ENCODE peak calls at places on chromosomes 12 and 14, in nine cellular contexts. W, B, R, N, T, E, A, Q and D are unnamed samples.

GRCh38 chr14:21454843-21455550 is 926 bp downstream of the CHD8 start:
- DNase-seq in T (no peak), N (no peak), W (no peak), Q (peak), A (peak), R (no peak), E (peak), B (no peak), D (peak)

GRCh38 chr12:102917026-102917787 is at the start of gene PAH:
- DNase-seq in T (no peak), R (peak), A (no peak), B (no peak), E (no peak), W (no peak), N (peak), Q (peak), D (no peak)

GRCh38 chr12:85923767-85924331 is 49.8 kb downstream of the NTS start:
- DNase-seq in W (no peak), T (peak), N (no peak), B (no peak), R (no peak), Q (peak), A (peak), E (peak), D (peak)

GRCh38 chr12:46661161-46661845 is 164.5 kb downstream of the SLC38A4 start:
- DNase-seq in B (no peak), E (peak), R (peak), W (no peak), T (peak), Q (peak), N (no peak), A (peak), D (peak)

GRCh38 chr14:71602524-71602923 is 329.7 kb upstream of the RGS6 start:
- DNase-seq in T (no peak), R (no peak), A (no peak), E (no peak), N (no peak), B (no peak), W (no peak), Q (no peak), D (no peak)

GRCh38 chr14:50070230-50070629 is 46.1 kb downstream of the VCPKMT start:
- DNase-seq in Q (no peak), E (no peak), T (no peak), R (no peak), A (no peak), B (no peak), W (no peak), N (no peak), D (no peak)

GRCh38 chr12:10705655-10706054 is 17.5 kb downstream of the YBX3 start:
- DNase-seq in W (no peak), E (peak), Q (no peak), B (no peak), A (peak), T (peak), N (no peak), R (no peak), D (no peak)

GRCh38 chr14:34678306-34678705 is 36.1 kb downstream of the CFL2 start:
- DNase-seq in B (no peak), T (peak), N (no peak), Q (no peak), R (no peak), A (peak), E (no peak), W (no peak), D (no peak)

GRCh38 chr12:2288001-2288400 is 235.2 kb downstream of the CACNA1C start:
- DNase-seq in W (no peak), Q (peak), B (no peak), R (no peak), N (no peak), A (peak), E (peak), T (no peak), D (no peak)

GRCh38 chr14:88989911-88990310 is 165.5 kb downstream of the TTC8 start:
- DNase-seq in R (no peak), B (no peak), N (no peak), W (no peak), E (no peak), A (no peak), T (no peak), Q (no peak), D (no peak)

GRCh38 chr12:132955094-132955932 is 793 bp downstream of the ZNF605 start:
- DNase-seq in T (peak), W (no peak), A (peak), Q (peak), R (peak), B (no peak), E (peak), N (peak), D (peak)

GRCh38 chr14:104542871-104543830 is 36.4 kb upstream of the C14orf180 start:
- DNase-seq in A (no peak), Q (no peak), W (peak), E (no peak), B (peak), T (no peak), R (peak), N (no peak), D (no peak)

GRCh38 chr12:86727151-86727550 is 471.0 kb upstream of the MGAT4C start:
- DNase-seq in E (peak), T (peak), Q (no peak), B (no peak), A (peak), N (no peak), R (no peak), W (no peak), D (no peak)

GRCh38 chr12:11204173-11204572 is 17.4 kb upstream of the TAS2R42 start:
- DNase-seq in N (no peak), Q (no peak), E (no peak), R (no peak), W (no peak), A (no peak), T (no peak), B (no peak), D (no peak)

GRCh38 chr12:45794422-45794821 is 64.9 kb downstream of the ARID2 start:
- DNase-seq in B (no peak), R (no peak), W (no peak), E (no peak), T (no peak), Q (no peak), A (no peak), N (no peak), D (no peak)

GRCh38 chr12:55972045-55972843 is 1.6 kb upstream of the RAB5B start:
- DNase-seq in R (no peak), B (no peak), W (no peak), N (no peak), T (peak), Q (peak), E (peak), A (peak), D (peak)

GRCh38 chr12:27970391-27970980 is 2.0 kb downstream of the PTHLH start:
- DNase-seq in E (peak), T (peak), Q (peak), W (peak), B (no peak), N (no peak), A (peak), R (no peak), D (peak)

GRCh38 chr12:52942914-52943207 is 6.1 kb upstream of the KRT18 start:
- DNase-seq in W (no peak), N (no peak), E (no peak), A (no peak), Q (no peak), B (no peak), T (no peak), R (no peak), D (no peak)

GRCh38 chr12:116048886-116049285 is 228.6 kb downstream of the MED13L start:
- DNase-seq in N (no peak), B (no peak), T (no peak), W (no peak), R (no peak), Q (no peak), E (no peak), A (peak), D (no peak)

GRCh38 chr14:76759589-76759988 is 1.7 kb upstream of the VASH1 start:
- DNase-seq in A (no peak), E (no peak), Q (peak), W (no peak), B (no peak), R (no peak), N (no peak), T (no peak), D (no peak)

GRCh38 chr14:69842671-69843407 is 36.4 kb upstream of the SMOC1 start:
- DNase-seq in A (no peak), W (no peak), N (no peak), E (no peak), Q (no peak), R (no peak), T (no peak), B (no peak), D (no peak)

GRCh38 chr14:36717363-36717762 is 55.7 kb downstream of the PAX9 start:
- DNase-seq in Q (no peak), W (no peak), N (no peak), R (no peak), T (no peak), B (no peak), E (no peak), A (no peak), D (no peak)

GRCh38 chr12:44154128-44154527 is 318.2 kb downstream of the TMEM117 start:
- DNase-seq in A (peak), B (no peak), Q (no peak), R (no peak), T (no peak), W (no peak), E (peak), N (no peak), D (no peak)

GRCh38 chr12:75784591-75784990 is 247.0 kb downstream of the PHLDA1 start:
- DNase-seq in W (no peak), E (peak), A (no peak), Q (peak), T (no peak), R (no peak), N (no peak), B (peak), D (peak)

GRCh38 chr14:94548999-94549985 is 11.9 kb upstream of the SERPINA4 start:
- DNase-seq in T (peak), N (peak), R (peak), E (peak), B (peak), A (peak), W (peak), Q (peak), D (peak)

GRCh38 chr12:97561321-97562230 is 99.0 kb downstream of the RMST start:
- DNase-seq in A (no peak), B (no peak), R (no peak), N (no peak), E (no peak), T (no peak), Q (no peak), W (no peak), D (no peak)

GRCh38 chr14:104795781-104796681 is 483 bp upstream of the AKT1 start:
- DNase-seq in A (peak), W (no peak), Q (peak), R (peak), N (peak), T (no peak), B (no peak), E (peak), D (peak)

GRCh38 chr12:88993655-88994054 is 358.6 kb downstream of the DUSP6 start:
- DNase-seq in A (peak), W (no peak), T (peak), B (no peak), E (peak), N (no peak), R (peak), Q (peak), D (peak)

GRCh38 chr14:89337912-89338311 is 79.1 kb downstream of the FOXN3 start:
- DNase-seq in E (peak), Q (no peak), T (no peak), W (no peak), B (no peak), N (no peak), A (peak), R (no peak), D (no peak)

GRCh38 chr14:100214768-100215079 is 24.2 kb upstream of the YY1 start:
- DNase-seq in E (no peak), R (no peak), T (no peak), Q (no peak), A (no peak), B (no peak), N (no peak), W (no peak), D (peak)

GRCh38 chr12:117118838-117119591 is 19.8 kb upstream of the TESC start:
- DNase-seq in B (no peak), N (no peak), T (no peak), E (no peak), W (no peak), A (no peak), R (no peak), Q (no peak), D (no peak)

GRCh38 chr14:23160924-23161522 is 22.4 kb downstream of the SLC7A8 start:
- DNase-seq in W (no peak), B (peak), Q (peak), A (peak), E (peak), T (peak), N (no peak), R (no peak), D (peak)

GRCh38 chr14:68800361-68800760 is 7.5 kb upstream of the ZFP36L1 start:
- DNase-seq in R (no peak), B (no peak), Q (no peak), N (no peak), T (no peak), E (peak), A (peak), W (no peak), D (no peak)

GRCh38 chr12:6914246-6914947 is at the start of gene ENO2:
- DNase-seq in R (peak), W (no peak), E (peak), A (peak), T (peak), B (no peak), N (peak), Q (peak), D (peak)

GRCh38 chr14:95253039-95253620 is 66.6 kb downstream of the CLMN start:
- DNase-seq in Q (no peak), W (no peak), R (no peak), T (no peak), N (no peak), E (no peak), B (no peak), A (no peak), D (no peak)

GRCh38 chr12:116402163-116402939 is 124.9 kb upstream of the MED13L start:
- DNase-seq in N (no peak), R (no peak), W (no peak), E (no peak), Q (no peak), A (no peak), T (no peak), B (no peak), D (no peak)

GRCh38 chr14:74038015-74038859 is 19.1 kb downstream of the BBOF1 start:
- DNase-seq in T (peak), A (peak), B (no peak), W (no peak), R (peak), N (no peak), Q (peak), E (peak), D (peak)